ENCODE peak calls at places on chromosomes 6 and 20, in seven cellular contexts. One of them, this sample, is unnamed.

GRCh38 chr6:93047033-93047432 is 372.3 kb downstream of the EPHA7 start:
- DNase-seq in GM23338: peak
- DNase-seq in HCT116: no peak
- DNase-seq in IMR-90: no peak
- DNase-seq in fibroblast of lung: no peak
- DNase-seq in A549: no peak
- DNase-seq in mesenchymal stem cell: no peak
- DNase-seq in this sample: no peak

GRCh38 chr6:41247288-41247865 is 19.2 kb downstream of the TREML4 start:
- DNase-seq in GM23338: no peak
- DNase-seq in HCT116: no peak
- DNase-seq in IMR-90: no peak
- DNase-seq in fibroblast of lung: no peak
- DNase-seq in A549: no peak
- DNase-seq in mesenchymal stem cell: no peak
- DNase-seq in this sample: no peak

GRCh38 chr6:158770948-158771347 is 48.2 kb downstream of the EZR start:
- DNase-seq in GM23338: no peak
- DNase-seq in HCT116: no peak
- DNase-seq in IMR-90: no peak
- DNase-seq in fibroblast of lung: peak
- DNase-seq in A549: no peak
- DNase-seq in mesenchymal stem cell: no peak
- DNase-seq in this sample: no peak

GRCh38 chr6:163708459-163708858 is 293.9 kb downstream of the QKI start:
- DNase-seq in GM23338: no peak
- DNase-seq in HCT116: no peak
- DNase-seq in IMR-90: no peak
- DNase-seq in fibroblast of lung: no peak
- DNase-seq in A549: no peak
- DNase-seq in mesenchymal stem cell: no peak
- DNase-seq in this sample: no peak

GRCh38 chr20:31740208-31740607 is 1.1 kb downstream of the TPX2 start:
- DNase-seq in GM23338: no peak
- DNase-seq in HCT116: no peak
- DNase-seq in IMR-90: peak
- DNase-seq in fibroblast of lung: peak
- DNase-seq in A549: no peak
- DNase-seq in mesenchymal stem cell: peak
- DNase-seq in this sample: peak

GRCh38 chr6:9482030-9482731 is 932.7 kb downstream of the TFAP2A start:
- DNase-seq in GM23338: peak
- DNase-seq in HCT116: peak
- DNase-seq in IMR-90: peak
- DNase-seq in fibroblast of lung: peak
- DNase-seq in A549: peak
- DNase-seq in mesenchymal stem cell: peak
- DNase-seq in this sample: peak

GRCh38 chr6:5175195-5175594 is 85.6 kb downstream of the LYRM4 start:
- DNase-seq in GM23338: peak
- DNase-seq in HCT116: no peak
- DNase-seq in IMR-90: no peak
- DNase-seq in fibroblast of lung: no peak
- DNase-seq in A549: no peak
- DNase-seq in mesenchymal stem cell: no peak
- DNase-seq in this sample: peak

GRCh38 chr6:16769131-16769985 is 8.1 kb upstream of the ATXN1 start:
- DNase-seq in GM23338: peak
- DNase-seq in HCT116: peak
- DNase-seq in IMR-90: peak
- DNase-seq in fibroblast of lung: peak
- DNase-seq in A549: peak
- DNase-seq in mesenchymal stem cell: peak
- DNase-seq in this sample: peak

GRCh38 chr20:62018437-62019143 is 47.1 kb downstream of the TAF4 start:
- DNase-seq in GM23338: no peak
- DNase-seq in HCT116: no peak
- DNase-seq in IMR-90: no peak
- DNase-seq in fibroblast of lung: no peak
- DNase-seq in A549: no peak
- DNase-seq in mesenchymal stem cell: no peak
- DNase-seq in this sample: no peak

GRCh38 chr20:45346291-45346718 is 1.9 kb downstream of the SDC4 start:
- DNase-seq in GM23338: no peak
- DNase-seq in HCT116: no peak
- DNase-seq in IMR-90: no peak
- DNase-seq in fibroblast of lung: no peak
- DNase-seq in A549: no peak
- DNase-seq in mesenchymal stem cell: no peak
- DNase-seq in this sample: peak

GRCh38 chr6:77015350-77015749 is 447.9 kb downstream of the HTR1B start:
- DNase-seq in GM23338: no peak
- DNase-seq in HCT116: no peak
- DNase-seq in IMR-90: peak
- DNase-seq in fibroblast of lung: peak
- DNase-seq in A549: no peak
- DNase-seq in mesenchymal stem cell: peak
- DNase-seq in this sample: no peak

GRCh38 chr6:4313044-4313686 is 177.8 kb upstream of the ECI2 start:
- DNase-seq in GM23338: peak
- DNase-seq in HCT116: peak
- DNase-seq in IMR-90: peak
- DNase-seq in fibroblast of lung: peak
- DNase-seq in A549: peak
- DNase-seq in mesenchymal stem cell: peak
- DNase-seq in this sample: peak

GRCh38 chr6:3847521-3847920 is 1.7 kb upstream of the FAM50B start:
- DNase-seq in GM23338: no peak
- DNase-seq in HCT116: no peak
- DNase-seq in IMR-90: peak
- DNase-seq in fibroblast of lung: no peak
- DNase-seq in A549: no peak
- DNase-seq in mesenchymal stem cell: peak
- DNase-seq in this sample: no peak

GRCh38 chr6:35081426-35081851 is 59.7 kb downstream of the TCP11 start:
- DNase-seq in GM23338: no peak
- DNase-seq in HCT116: no peak
- DNase-seq in IMR-90: peak
- DNase-seq in fibroblast of lung: peak
- DNase-seq in A549: no peak
- DNase-seq in mesenchymal stem cell: no peak
- DNase-seq in this sample: no peak

GRCh38 chr6:15818044-15818443 is 155.2 kb upstream of the DTNBP1 start:
- DNase-seq in GM23338: no peak
- DNase-seq in HCT116: no peak
- DNase-seq in IMR-90: no peak
- DNase-seq in fibroblast of lung: no peak
- DNase-seq in A549: no peak
- DNase-seq in mesenchymal stem cell: no peak
- DNase-seq in this sample: no peak

GRCh38 chr6:100775667-100776066 is 105.5 kb downstream of the ASCC3 start:
- DNase-seq in GM23338: no peak
- DNase-seq in HCT116: no peak
- DNase-seq in IMR-90: no peak
- DNase-seq in fibroblast of lung: no peak
- DNase-seq in A549: no peak
- DNase-seq in mesenchymal stem cell: peak
- DNase-seq in this sample: peak

GRCh38 chr6:90574610-90575009 is 12.3 kb downstream of the MAP3K7 start:
- DNase-seq in GM23338: no peak
- DNase-seq in HCT116: no peak
- DNase-seq in IMR-90: peak
- DNase-seq in fibroblast of lung: peak
- DNase-seq in A549: no peak
- DNase-seq in mesenchymal stem cell: peak
- DNase-seq in this sample: peak

GRCh38 chr6:43368517-43369160 is 808 bp downstream of the ZNF318 start:
- DNase-seq in GM23338: peak
- DNase-seq in HCT116: no peak
- DNase-seq in IMR-90: peak
- DNase-seq in fibroblast of lung: peak
- DNase-seq in A549: peak
- DNase-seq in mesenchymal stem cell: peak
- DNase-seq in this sample: peak

GRCh38 chr6:130796313-130796905 is 30.8 kb upstream of the SMLR1 start:
- DNase-seq in GM23338: peak
- DNase-seq in HCT116: no peak
- DNase-seq in IMR-90: peak
- DNase-seq in fibroblast of lung: peak
- DNase-seq in A549: no peak
- DNase-seq in mesenchymal stem cell: no peak
- DNase-seq in this sample: peak

GRCh38 chr6:109397020-109397419 is 14.8 kb upstream of the CD164 start:
- DNase-seq in GM23338: peak
- DNase-seq in HCT116: no peak
- DNase-seq in IMR-90: peak
- DNase-seq in fibroblast of lung: no peak
- DNase-seq in A549: no peak
- DNase-seq in mesenchymal stem cell: peak
- DNase-seq in this sample: peak

GRCh38 chr6:35583893-35584688 is 71.4 kb upstream of the TULP1 start:
- DNase-seq in GM23338: peak
- DNase-seq in HCT116: peak
- DNase-seq in IMR-90: peak
- DNase-seq in fibroblast of lung: peak
- DNase-seq in A549: no peak
- DNase-seq in mesenchymal stem cell: peak
- DNase-seq in this sample: peak

GRCh38 chr6:22157233-22157632 is 139.6 kb downstream of the PRL start:
- DNase-seq in GM23338: no peak
- DNase-seq in HCT116: no peak
- DNase-seq in IMR-90: no peak
- DNase-seq in fibroblast of lung: no peak
- DNase-seq in A549: no peak
- DNase-seq in mesenchymal stem cell: no peak
- DNase-seq in this sample: no peak

GRCh38 chr6:11805259-11806053 is 26.9 kb upstream of the ADTRP start:
- DNase-seq in GM23338: peak
- DNase-seq in HCT116: no peak
- DNase-seq in IMR-90: no peak
- DNase-seq in fibroblast of lung: no peak
- DNase-seq in A549: no peak
- DNase-seq in mesenchymal stem cell: no peak
- DNase-seq in this sample: no peak
- H3K4me2 ChIP-seq in GM23338: peak
- H3K4me2 ChIP-seq in HCT116: no peak
- H3K4me2 ChIP-seq in IMR-90: no peak
- H3K4me2 ChIP-seq in fibroblast of lung: no peak
- H3K4me2 ChIP-seq in A549: no peak
- H3K4me2 ChIP-seq in mesenchymal stem cell: no peak
- H3K4me2 ChIP-seq in this sample: no peak

DNA sequence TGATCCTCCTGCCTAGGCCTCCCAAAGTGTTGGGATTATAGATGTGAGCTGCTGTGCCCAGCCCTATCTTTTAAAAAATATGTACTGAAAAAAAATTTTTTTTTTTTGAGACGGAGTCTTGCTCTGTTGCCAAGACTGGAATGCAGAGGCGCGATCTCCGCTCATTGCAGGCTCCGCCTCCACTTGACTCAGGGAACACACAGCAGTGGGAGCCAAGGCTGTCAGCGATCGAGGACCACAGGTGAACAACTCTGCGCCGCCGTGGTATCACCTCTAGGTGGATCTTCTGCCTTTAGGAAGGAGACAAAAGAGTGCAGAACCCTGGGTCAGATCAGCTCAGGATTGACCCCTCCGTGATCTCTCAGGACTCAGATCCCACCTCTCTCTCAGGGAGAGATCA is 13.7 kb downstream of the RAET1E start:
- DNase-seq in GM23338: peak
- DNase-seq in HCT116: no peak
- DNase-seq in IMR-90: peak
- DNase-seq in fibroblast of lung: peak
- DNase-seq in A549: no peak
- DNase-seq in mesenchymal stem cell: no peak
- DNase-seq in this sample: no peak
- H3K4me2 ChIP-seq in GM23338: peak
- H3K4me2 ChIP-seq in HCT116: no peak
- H3K4me2 ChIP-seq in IMR-90: peak
- H3K4me2 ChIP-seq in fibroblast of lung: peak
- H3K4me2 ChIP-seq in A549: no peak
- H3K4me2 ChIP-seq in mesenchymal stem cell: no peak
- H3K4me2 ChIP-seq in this sample: no peak

GRCh38 chr6:160426146-160426545 is 78.0 kb downstream of the SLC22A3 start:
- DNase-seq in GM23338: no peak
- DNase-seq in HCT116: no peak
- DNase-seq in IMR-90: no peak
- DNase-seq in fibroblast of lung: peak
- DNase-seq in A549: no peak
- DNase-seq in mesenchymal stem cell: no peak
- DNase-seq in this sample: no peak
- H3K4me2 ChIP-seq in GM23338: no peak
- H3K4me2 ChIP-seq in HCT116: no peak
- H3K4me2 ChIP-seq in IMR-90: no peak
- H3K4me2 ChIP-seq in fibroblast of lung: no peak
- H3K4me2 ChIP-seq in A549: no peak
- H3K4me2 ChIP-seq in mesenchymal stem cell: no peak
- H3K4me2 ChIP-seq in this sample: no peak

GRCh38 chr20:23637282-23638221 is at the start of gene CST3:
- DNase-seq in GM23338: peak
- DNase-seq in HCT116: peak
- DNase-seq in IMR-90: peak
- DNase-seq in fibroblast of lung: peak
- DNase-seq in A549: peak
- DNase-seq in mesenchymal stem cell: peak
- DNase-seq in this sample: peak
- H3K4me2 ChIP-seq in GM23338: peak
- H3K4me2 ChIP-seq in HCT116: peak
- H3K4me2 ChIP-seq in IMR-90: peak
- H3K4me2 ChIP-seq in fibroblast of lung: peak
- H3K4me2 ChIP-seq in A549: peak
- H3K4me2 ChIP-seq in mesenchymal stem cell: peak
- H3K4me2 ChIP-seq in this sample: peak

GRCh38 chr6:14436593-14436992 is 319.0 kb downstream of the CD83 start:
- DNase-seq in GM23338: no peak
- DNase-seq in HCT116: no peak
- DNase-seq in IMR-90: no peak
- DNase-seq in fibroblast of lung: no peak
- DNase-seq in A549: no peak
- DNase-seq in mesenchymal stem cell: no peak
- DNase-seq in this sample: no peak
- H3K4me2 ChIP-seq in GM23338: no peak
- H3K4me2 ChIP-seq in HCT116: no peak
- H3K4me2 ChIP-seq in IMR-90: no peak
- H3K4me2 ChIP-seq in fibroblast of lung: no peak
- H3K4me2 ChIP-seq in A549: no peak
- H3K4me2 ChIP-seq in mesenchymal stem cell: no peak
- H3K4me2 ChIP-seq in this sample: no peak